ENCODE peak calls at places on chromosomes 5 and 9, in five cellular contexts. I is adipocyte, V is tibial nerve, K is GM23248, R is stomach. D is an unnamed sample.
A peak's percentile ranks its signal among the peaks of the same experiment; 100 is the strongest.

GRCh38 chr9:129630967-129631672 is 5.2 kb downstream of the NTMT1 start:
- DNase-seq in I (no peak), V (no peak), K (peak; percentile 85), R (no peak), D (peak; percentile 65)

GRCh38 chr5:168047043-168047668 is 244.3 kb upstream of the WWC1 start:
- DNase-seq in I (peak; percentile 13), V (no peak), K (peak; percentile 25), R (peak; percentile 41), D (peak; percentile 51)

GRCh38 chr5:155728857-155729683 is 597.9 kb upstream of the SGCD start:
- DNase-seq in I (peak; percentile 31), V (no peak), K (peak; percentile 53), R (no peak), D (peak; percentile 6)

GRCh38 chr9:96067004-96067403 is 191.5 kb downstream of the ERCC6L2 start:
- DNase-seq in I (peak; percentile 7), V (peak; percentile 30), K (no peak), R (no peak), D (peak; percentile 38)

GRCh38 chr9:36137392-36138004 is 965 bp downstream of the GLIPR2 start:
- DNase-seq in I (peak; percentile 43), V (no peak), K (peak; percentile 62), R (no peak), D (peak; percentile 33)

GRCh38 chr5:160492565-160492964 is 70.9 kb downstream of the PTTG1 start:
- DNase-seq in I (no peak), V (no peak), K (peak; percentile 47), R (no peak), D (no peak)

GRCh38 chr5:159184858-159185381 is 24.4 kb downstream of the RNF145 start:
- DNase-seq in I (peak; percentile 78), V (no peak), K (peak; percentile 87), R (no peak), D (peak; percentile 90)

GRCh38 chr5:119022017-119022745 is 33.8 kb upstream of the DTWD2 start:
- DNase-seq in I (peak; percentile 71), V (no peak), K (peak; percentile 58), R (no peak), D (peak; percentile 62)

GRCh38 chr5:937151-937924 is 44.7 kb downstream of the TRIP13 start:
- DNase-seq in I (no peak), V (no peak), K (no peak), R (no peak), D (no peak)

GRCh38 chr9:135448570-135449180 is 30.9 kb upstream of the PPP1R26 start:
- DNase-seq in I (no peak), V (no peak), K (peak; percentile 44), R (no peak), D (no peak)

GRCh38 chr5:146340260-146341081 is 1.8 kb downstream of the POU4F3 start:
- DNase-seq in I (peak; percentile 87), V (peak; percentile 32), K (peak; percentile 76), R (peak; percentile 52), D (peak; percentile 59)

GRCh38 chr5:56506586-56506985 is 273.5 kb upstream of the ANKRD55 start:
- DNase-seq in I (no peak), V (no peak), K (no peak), R (no peak), D (no peak)

GRCh38 chr5:5135957-5136676 is 4.0 kb upstream of the ADAMTS16 start:
- DNase-seq in I (no peak), V (no peak), K (peak; percentile 4), R (no peak), D (peak; percentile 8)

GRCh38 chr5:55897905-55898304 is 46.7 kb downstream of the IL31RA start:
- DNase-seq in I (peak; percentile 98), V (no peak), K (peak; percentile 98), R (no peak), D (peak; percentile 99)

GRCh38 chr5:96517294-96517693 is 84.2 kb upstream of the PCSK1 start:
- DNase-seq in I (peak; percentile 49), V (no peak), K (peak; percentile 66), R (no peak), D (peak; percentile 73)

GRCh38 chr5:21244982-21245381 is 1257.0 kb upstream of the CDH18 start:
- DNase-seq in I (no peak), V (no peak), K (no peak), R (no peak), D (no peak)

DNA sequence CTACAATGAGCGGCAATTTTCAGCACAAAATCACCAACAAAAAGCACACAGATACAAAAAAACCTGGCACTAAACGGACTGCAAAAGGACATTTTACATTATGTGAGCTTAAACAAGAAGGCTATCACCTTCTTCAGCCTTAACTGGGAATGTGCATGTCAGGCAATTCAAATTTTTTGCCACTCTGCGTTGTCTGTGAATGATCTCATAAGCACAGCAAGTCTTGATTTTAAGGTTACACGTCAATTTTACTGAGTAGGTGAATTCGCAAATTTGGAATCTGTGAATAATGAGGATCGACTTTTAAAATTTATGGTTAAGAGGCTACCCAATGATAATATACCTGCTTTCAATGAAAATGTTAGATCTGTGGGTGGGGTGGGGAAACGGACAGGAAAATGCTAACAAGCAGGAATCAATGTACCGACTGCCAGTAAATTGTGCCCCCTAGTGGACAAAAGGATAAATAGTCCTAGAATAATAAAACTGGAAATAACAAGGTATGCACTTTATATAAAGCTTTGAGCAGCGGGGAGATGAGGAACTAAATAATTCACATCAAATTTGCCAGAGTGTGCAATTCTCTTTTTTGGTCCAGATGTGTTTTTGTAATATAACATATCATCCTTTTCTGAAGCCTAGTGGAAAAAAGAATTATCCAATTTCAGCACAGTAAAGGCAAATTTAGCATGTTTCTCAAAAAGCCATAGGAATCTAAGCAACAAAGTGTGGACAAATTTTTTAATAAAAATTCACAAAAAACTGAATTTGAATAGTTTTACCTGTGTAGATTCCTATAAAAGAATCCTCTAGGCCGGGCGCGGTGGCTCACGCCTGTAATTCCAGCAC is 20.5 kb downstream of the EQTN start:
- DNase-seq in I (peak; percentile 89), V (no peak), K (peak; percentile 67), R (no peak), D (peak; percentile 67)
- H3K4me3 ChIP-seq in I (peak overlapping the region; percentile 73), V (peak overlapping the region; percentile 11), K (peak overlapping the region; percentile 69), R (peak overlapping the region; percentile 6), D (no peak overlapping the region)

DNA sequence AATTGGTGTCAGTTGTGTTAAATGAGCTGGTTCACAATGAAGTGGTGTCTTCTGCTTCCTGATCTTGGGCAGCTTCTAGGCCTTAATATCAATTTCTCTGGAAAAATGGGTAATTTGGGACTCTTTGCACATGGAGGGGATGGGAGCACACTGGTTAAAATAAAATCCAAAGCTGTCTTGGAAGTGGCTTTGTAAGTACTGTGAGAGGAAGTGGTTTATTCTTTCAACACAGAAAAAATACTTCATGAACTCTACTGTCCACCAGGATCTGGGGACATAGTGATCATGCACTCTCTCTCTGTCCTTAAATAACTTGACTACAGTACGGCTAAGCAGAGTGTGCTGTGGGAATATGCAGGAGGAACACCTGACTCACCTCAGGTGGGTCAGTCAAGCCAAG is 2.4 kb downstream of the PCYOX1L start:
- DNase-seq in I (no peak), V (no peak), K (no peak), R (no peak), D (no peak)
- H3K4me3 ChIP-seq in I (no peak overlapping the region), V (no peak overlapping the region), K (no peak overlapping the region), R (no peak overlapping the region), D (no peak overlapping the region)

GRCh38 chr9:131657031-131657377 is 82.9 kb downstream of the RAPGEF1 start:
- DNase-seq in I (no peak), V (no peak), K (no peak), R (no peak), D (no peak)

GRCh38 chr9:131657456-131657855 is 82.4 kb downstream of the RAPGEF1 start:
- DNase-seq in I (no peak), V (no peak), K (no peak), R (no peak), D (no peak)

GRCh38 chr9:131656356-131657030 is 83.4 kb downstream of the RAPGEF1 start:
- DNase-seq in I (no peak), V (peak; percentile 30), K (no peak), R (peak; percentile 62), D (no peak)

GRCh38 chr9:131658753-131659129 is 81.1 kb downstream of the RAPGEF1 start:
- DNase-seq in I (no peak), V (no peak), K (no peak), R (no peak), D (no peak)

DNA sequence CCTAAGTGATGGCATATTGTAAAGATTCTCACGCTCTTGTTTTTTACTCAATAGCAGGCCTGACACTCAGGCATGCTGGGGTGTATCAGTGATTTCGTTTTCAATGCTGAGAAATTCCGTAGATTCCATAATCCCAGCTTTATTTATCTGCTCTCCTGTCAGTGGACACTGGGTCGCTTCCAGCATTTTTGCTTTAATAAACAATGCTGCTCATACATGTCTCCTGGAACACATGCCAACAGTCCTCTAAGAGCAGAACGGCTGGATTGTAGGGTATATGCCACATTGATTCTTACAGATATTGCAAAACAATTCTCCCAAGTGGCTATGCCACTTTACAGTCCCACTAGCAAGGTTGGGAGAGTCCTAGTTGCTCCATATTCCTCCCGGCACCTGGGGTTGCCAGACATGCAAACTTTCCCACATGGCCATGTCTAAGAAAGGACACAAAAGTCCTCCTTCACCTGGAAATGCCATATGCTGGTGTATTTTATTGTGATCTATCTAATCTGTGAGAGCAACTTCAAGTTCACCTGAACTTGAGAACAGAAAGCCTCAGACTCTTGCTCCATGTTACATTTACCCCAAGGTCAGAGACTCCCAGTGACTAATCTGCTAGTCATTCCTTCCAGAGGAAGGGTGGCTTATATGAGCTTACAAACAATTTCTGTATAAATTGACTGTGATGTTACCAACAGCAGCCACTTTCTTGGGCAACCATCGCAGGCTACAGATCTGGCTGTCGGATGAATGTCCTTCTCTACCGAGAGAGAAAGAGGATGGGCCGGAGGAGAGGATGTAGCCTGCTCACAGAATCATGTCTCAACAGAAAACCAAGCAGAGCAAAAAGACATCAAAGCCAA is 81.8 kb downstream of the RAPGEF1 start:
- DNase-seq in I (peak; percentile 89), V (no peak), K (peak; percentile 93), R (no peak), D (peak; percentile 93)
- H3K4me3 ChIP-seq in I (no peak overlapping the region), V (no peak overlapping the region), K (peak overlapping the region; percentile 46), R (no peak overlapping the region), D (no peak overlapping the region)

GRCh38 chr5:136192015-136192525 is 892 bp downstream of the SMIM32 start:
- DNase-seq in I (peak; percentile 25), V (no peak), K (peak; percentile 42), R (no peak), D (no peak)

GRCh38 chr5:136193396-136193935 is 504 bp upstream of the SMIM32 start:
- DNase-seq in I (no peak), V (no peak), K (peak; percentile 10), R (no peak), D (no peak)

GRCh38 chr5:136192526-136193395 is at the start of gene SMIM32:
- DNase-seq in I (peak; percentile 33), V (no peak), K (peak; percentile 44), R (no peak), D (no peak)

GRCh38 chr5:136190904-136191303 is 2.1 kb downstream of the SMIM32 start:
- DNase-seq in I (no peak), V (no peak), K (no peak), R (no peak), D (no peak)

DNA sequence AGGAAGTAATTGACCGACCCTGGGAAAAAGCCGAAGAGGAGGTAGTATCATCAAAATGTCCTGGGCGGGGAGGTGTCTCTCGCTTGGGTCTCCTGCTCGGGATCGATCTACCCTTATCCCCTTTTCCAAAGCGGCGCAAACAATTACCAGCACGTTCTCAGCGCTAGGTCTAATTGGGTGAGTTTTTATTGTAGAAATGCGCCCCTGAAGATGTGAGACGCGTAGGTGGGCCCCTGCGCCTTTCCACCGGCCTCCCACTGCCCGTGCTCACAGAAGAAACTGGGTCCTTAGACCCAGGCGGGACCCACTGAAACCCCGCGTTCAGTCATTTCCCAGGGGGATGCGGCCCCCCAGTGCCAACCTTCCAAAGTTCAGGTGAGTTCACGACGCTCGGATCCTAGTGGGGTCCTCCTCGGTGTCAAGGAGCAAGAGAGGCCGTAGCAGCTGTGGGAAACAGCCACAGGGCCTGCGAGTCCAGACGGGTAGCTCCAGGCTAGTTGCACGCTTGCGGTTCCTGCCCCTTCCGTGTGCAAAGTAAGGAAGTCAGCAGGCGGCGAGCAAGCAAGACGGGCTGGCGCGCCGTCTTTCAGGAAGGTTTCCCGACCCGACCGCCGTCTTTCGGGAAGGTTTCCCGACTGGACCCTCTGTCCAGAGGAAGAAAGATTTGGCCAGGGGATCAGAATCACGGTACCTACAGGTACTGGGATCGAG is 1.5 kb downstream of the SMIM32 start:
- DNase-seq in I (peak; percentile 29), V (no peak), K (peak; percentile 73), R (no peak), D (peak; percentile 34)
- H3K4me3 ChIP-seq in I (peak overlapping the region; percentile 73), V (peak overlapping the region; percentile 40), K (peak overlapping the region; percentile 65), R (peak overlapping the region; percentile 50), D (peak overlapping the region; percentile 3)

D was measured in fibroblast of mammary gland.